ENCODE peak calls at places on chromosomes 3 and 15, in four cellular contexts. K is A549, N is uterus, V is right cardiac atrium. J is an unnamed sample.

GRCh38 chr3:119230745-119231144 is 9.9 kb downstream of the B4GALT4 start:
- DNase-seq in N (no peak), V (no peak), K (no peak), J (no peak)

GRCh38 chr3:56928379-56929068 is 126.8 kb upstream of the ARHGEF3 start:
- DNase-seq in K (no peak), N (no peak), V (no peak), J (peak; percentile 30)

GRCh38 chr3:147740928-147741327 is 331.8 kb downstream of the ZIC1 start:
- DNase-seq in K (no peak), V (no peak), N (no peak), J (no peak)

GRCh38 chr3:142047021-142047369 is 102.3 kb downstream of the TFDP2 start:
- DNase-seq in K (no peak), N (no peak), V (no peak), J (no peak)

GRCh38 chr15:72604794-72605193 is 49.7 kb upstream of the GOLGA6B start:
- DNase-seq in N (no peak), V (no peak), K (peak; percentile 12), J (no peak)

GRCh38 chr3:117736851-117737250 is 1027.3 kb downstream of the TUSC7 start:
- DNase-seq in N (no peak), V (no peak), K (no peak), J (no peak)

GRCh38 chr3:192079098-192079497 is 618.1 kb downstream of the PYDC2 start:
- DNase-seq in K (no peak), N (no peak), V (no peak), J (no peak)

GRCh38 chr15:66692391-66692790 is 9.6 kb upstream of the SMAD6 start:
- DNase-seq in V (no peak), K (no peak), N (no peak), J (no peak)

GRCh38 chr15:57519806-57520205 is 71.9 kb upstream of the MYZAP start:
- DNase-seq in N (no peak), K (no peak), V (no peak), J (no peak)

GRCh38 chr3:134328147-134328591 is 46.1 kb downstream of the AMOTL2 start:
- DNase-seq in N (no peak), K (peak; percentile 74), V (no peak), J (no peak)

GRCh38 chr3:194148383-194148782 is 12.4 kb downstream of the HES1 start:
- DNase-seq in V (no peak), N (no peak), K (no peak), J (no peak)

DNA sequence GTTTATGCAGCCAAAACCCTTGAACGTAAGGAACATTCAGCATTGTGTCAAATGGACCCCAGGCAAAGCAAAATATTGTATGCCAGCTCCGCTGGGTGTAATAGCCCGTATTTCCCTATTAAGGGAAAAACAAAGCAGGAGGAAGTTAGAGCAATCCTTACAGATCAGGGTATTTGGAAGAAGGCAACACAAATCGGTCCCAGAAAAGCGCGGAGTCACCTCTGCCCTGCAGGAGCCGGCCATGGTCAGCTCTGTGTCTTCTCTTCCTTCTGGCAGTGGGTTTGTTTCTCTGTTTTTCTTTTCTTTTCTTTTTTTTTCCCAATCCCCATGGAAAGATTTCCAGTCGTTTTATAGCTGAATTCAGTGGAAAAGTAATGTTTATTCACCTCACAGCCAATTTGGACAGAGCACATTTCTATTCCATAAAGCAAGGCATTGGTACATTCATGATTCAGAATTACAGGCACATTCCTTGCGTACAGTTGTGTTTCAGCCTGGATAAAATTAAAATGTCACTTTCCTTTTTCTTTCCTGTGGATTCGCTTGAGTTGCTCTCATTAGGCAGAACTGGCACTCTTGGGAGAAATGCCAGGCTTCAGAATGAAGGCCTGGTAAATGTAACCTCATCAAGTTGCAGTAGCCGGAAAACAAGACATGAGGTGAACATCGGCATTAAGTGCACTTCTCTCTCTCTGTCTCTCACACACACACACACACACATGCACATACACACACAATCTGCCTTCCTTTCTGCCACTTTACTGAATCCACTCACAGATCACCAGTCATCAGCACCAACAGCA is 204.5 kb upstream of the UBE2E1 start:
- DNase-seq in N (no peak), K (no peak), V (no peak), J (no peak)
- H3K4me1 ChIP-seq in N (no peaks in the 10 kb centered on the region), K (peaks cover 18% of the 10 kb centered on the region), V (no peaks in the 10 kb centered on the region), J (no peaks in the 10 kb centered on the region)

GRCh38 chr3:16484216-16484615 is 29.3 kb downstream of the RFTN1 start:
- DNase-seq in K (no peak), N (peak; percentile 77), V (no peak), J (no peak)
- H3K4me1 ChIP-seq in K (peaks cover 44% of the 10 kb centered on the region), N (peaks cover 10% of the 10 kb centered on the region), V (peaks cover 5% of the 10 kb centered on the region), J (peaks cover 41% of the 10 kb centered on the region)

GRCh38 chr3:53881691-53882593 is at the start of gene ACTR8:
- DNase-seq in V (peak; percentile 96), K (peak; percentile 76), N (peak; percentile 76), J (peak; percentile 92)
- H3K4me1 ChIP-seq in V (peaks cover 7% of the 10 kb centered on the region), K (peaks cover 10% of the 10 kb centered on the region), N (peaks cover 7% of the 10 kb centered on the region), J (peaks cover 16% of the 10 kb centered on the region)

GRCh38 chr15:25418202-25418601 is 20.6 kb downstream of the UBE3A start:
- DNase-seq in N (no peak), V (no peak), K (no peak), J (no peak)
- H3K4me1 ChIP-seq in N (no peaks in the 10 kb centered on the region), V (peaks cover 1% of the 10 kb centered on the region), K (no peaks in the 10 kb centered on the region), J (peaks cover 28% of the 10 kb centered on the region)

DNA sequence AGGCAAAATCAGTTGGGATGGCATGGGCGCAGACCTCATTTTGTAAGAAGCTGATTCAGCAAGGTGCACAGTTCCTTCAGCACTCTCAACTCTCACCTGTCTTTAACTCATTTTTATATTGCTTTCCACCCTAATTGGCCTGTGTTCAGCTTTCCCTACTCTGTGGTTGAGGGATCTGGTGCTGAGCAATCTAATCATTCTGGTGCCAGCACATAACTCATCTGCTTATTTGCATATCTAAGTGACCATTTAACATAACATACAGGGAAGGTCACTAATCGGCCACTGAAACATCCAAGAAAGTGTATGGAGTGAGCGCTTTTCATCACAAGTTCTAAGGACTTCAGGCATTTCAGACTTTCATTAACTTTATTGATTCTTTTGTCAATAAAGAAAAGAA is 303.4 kb upstream of the ROPN1 start:
- DNase-seq in K (no peak), N (no peak), V (no peak), J (no peak)
- H3K4me1 ChIP-seq in K (peaks cover 9% of the 10 kb centered on the region), N (peaks cover 4% of the 10 kb centered on the region), V (peaks cover 5% of the 10 kb centered on the region), J (no peaks in the 10 kb centered on the region)

GRCh38 chr3:171284308-171285075 is 175.7 kb downstream of the TNIK start:
- DNase-seq in K (peak; percentile 56), V (no peak), N (peak; percentile 87), J (no peak)

GRCh38 chr3:171285287-171285686 is 174.9 kb downstream of the TNIK start:
- DNase-seq in N (no peak), V (no peak), K (no peak), J (no peak)

GRCh38 chr3:171281256-171281655 is 178.9 kb downstream of the TNIK start:
- DNase-seq in V (no peak), K (no peak), N (no peak), J (no peak)

GRCh38 chr3:171282041-171282440 is 178.2 kb downstream of the TNIK start:
- DNase-seq in V (no peak), K (no peak), N (peak; percentile 34), J (peak; percentile 38)

DNA sequence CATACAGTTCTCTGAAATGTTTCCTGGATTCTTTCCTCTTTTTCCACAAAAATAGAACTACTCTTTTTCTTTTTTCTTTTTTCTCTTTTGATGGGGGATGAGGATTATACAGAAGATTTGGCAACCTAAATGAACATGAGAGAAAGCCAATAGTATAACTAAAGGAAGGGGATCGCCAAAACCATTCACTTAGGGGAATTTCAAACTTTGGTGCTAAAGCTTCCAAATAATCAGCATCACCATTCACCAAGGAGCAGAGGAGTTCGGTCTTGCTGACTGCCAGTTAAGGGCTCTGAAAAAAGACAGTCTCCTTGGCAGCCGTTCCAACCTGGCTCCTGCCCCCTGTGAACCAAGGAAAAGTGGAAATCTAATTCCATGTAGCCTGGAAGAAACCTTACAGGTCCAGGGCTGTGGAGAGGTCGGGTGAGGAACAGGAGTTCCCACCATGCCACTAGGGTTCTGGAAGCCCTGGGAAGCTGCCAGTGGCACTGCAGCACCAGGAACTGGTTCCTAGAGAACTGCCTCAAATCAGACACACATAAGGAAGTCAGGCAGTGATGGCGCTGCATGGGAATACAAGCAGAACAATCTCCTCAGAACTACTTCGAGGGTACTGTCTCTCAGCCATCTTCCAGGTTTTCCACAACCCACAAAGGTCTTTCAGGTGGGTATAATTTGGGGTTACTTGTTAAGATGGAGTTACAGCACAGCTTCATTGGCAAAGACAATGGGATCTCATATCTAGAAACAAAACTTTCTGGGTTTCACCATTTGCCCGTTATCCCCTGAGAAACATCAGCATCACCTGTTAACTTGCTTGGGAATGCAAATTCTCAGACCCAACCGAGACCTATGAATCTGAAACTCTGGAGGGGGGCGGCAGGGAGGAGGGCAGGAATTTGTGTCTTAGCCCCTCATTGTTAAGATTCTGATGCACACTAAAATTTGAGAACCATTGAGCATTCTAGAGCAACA is 176.7 kb downstream of the TNIK start:
- DNase-seq in V (peak; percentile 59), K (no peak), N (peak; percentile 27), J (peak; percentile 59)
- H3K4me1 ChIP-seq in V (peaks cover 4% of the 10 kb centered on the region), K (peaks cover 20% of the 10 kb centered on the region), N (peaks cover 8% of the 10 kb centered on the region), J (peaks cover 12% of the 10 kb centered on the region)

DNA sequence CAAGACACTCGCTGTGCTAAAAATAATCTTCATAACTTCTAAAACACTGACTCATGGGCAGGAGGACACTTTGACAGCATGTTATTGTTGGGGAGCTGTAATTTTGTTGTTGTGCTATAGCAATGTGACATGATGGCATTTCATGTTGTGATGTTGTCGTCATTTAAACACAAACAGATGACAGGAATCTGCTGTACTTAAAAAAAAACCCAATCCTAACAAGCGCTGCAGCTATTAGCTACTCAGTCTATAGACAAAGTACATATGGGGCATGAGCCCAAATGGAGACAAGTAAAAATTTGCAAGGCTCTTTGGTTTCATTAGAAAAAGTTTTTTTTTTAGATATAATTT is 828 bp upstream of the ATOSA start:
- DNase-seq in V (no peak), N (no peak), K (peak; percentile 6), J (no peak)
- H3K4me1 ChIP-seq in V (no peaks in the 10 kb centered on the region), N (peaks cover 9% of the 10 kb centered on the region), K (peaks cover 11% of the 10 kb centered on the region), J (peaks cover 35% of the 10 kb centered on the region)

GRCh38 chr3:9398715-9399708 is 1.6 kb downstream of the SETD5 start:
- DNase-seq in N (no peak), K (peak; percentile 58), V (peak; percentile 32), J (no peak)

GRCh38 chr3:9397911-9398714 is 698 bp downstream of the SETD5 start:
- DNase-seq in N (peak; percentile 60), V (peak; percentile 71), K (peak; percentile 48), J (peak; percentile 60)

GRCh38 chr3:9401986-9402385 is 4.6 kb downstream of the SETD5 start:
- DNase-seq in K (no peak), V (no peak), N (no peak), J (no peak)

GRCh38 chr3:9400626-9401025 is 3.2 kb downstream of the SETD5 start:
- DNase-seq in K (no peak), V (no peak), N (no peak), J (no peak)

GRCh38 chr3:9399746-9400145 is 2.3 kb downstream of the SETD5 start:
- DNase-seq in K (peak; percentile 86), N (peak; percentile 72), V (peak; percentile 89), J (peak; percentile 89)
- H3K4me1 ChIP-seq in K (peaks cover 56% of the 10 kb centered on the region), N (peaks cover 12% of the 10 kb centered on the region), V (peaks cover 4% of the 10 kb centered on the region), J (peaks cover 60% of the 10 kb centered on the region)

GRCh38 chr3:31929826-31930502 is 51.1 kb downstream of the OSBPL10 start:
- DNase-seq in V (no peak), N (no peak), K (no peak), J (no peak)
- H3K4me1 ChIP-seq in V (no peaks in the 10 kb centered on the region), N (peaks cover 3% of the 10 kb centered on the region), K (peaks cover 3% of the 10 kb centered on the region), J (no peaks in the 10 kb centered on the region)

J was measured in heart left ventricle.